ENCODE peak calls at places on chromosomes 2 and 18, in nine cellular contexts. G, M, S, X, N, O, I, U and L are unnamed samples.

GRCh38 chr2:200257570-200257969 is 48.9 kb upstream of the SPATS2L start:
- DNase-seq in G (no peak), O (no peak), U (no peak), I (no peak), N (no peak), M (no peak), X (no peak), S (no peak), L (no peak)

GRCh38 chr2:220147590-220147989 is 520.2 kb downstream of the SLC4A3 start:
- DNase-seq in X (no peak), G (no peak), I (no peak), U (no peak), O (no peak), S (no peak), N (no peak), M (no peak), L (no peak)

GRCh38 chr2:13884271-13884976 is 748.1 kb upstream of the LRATD1 start:
- DNase-seq in S (no peak), U (no peak), M (no peak), O (no peak), N (no peak), X (no peak), G (peak), I (no peak), L (no peak)

GRCh38 chr2:41597672-41598071 is 450.1 kb upstream of the PKDCC start:
- DNase-seq in S (no peak), X (no peak), O (no peak), I (no peak), N (no peak), M (no peak), U (no peak), G (no peak), L (no peak)

GRCh38 chr2:207505728-207506127 is 24.0 kb upstream of the CREB1 start:
- DNase-seq in M (no peak), X (no peak), G (peak), O (no peak), U (no peak), N (no peak), I (peak), S (peak), L (peak)

GRCh38 chr2:70304501-70304900 is 2.6 kb upstream of the FAM136A start:
- DNase-seq in N (no peak), U (no peak), I (no peak), S (no peak), X (no peak), M (no peak), G (no peak), O (no peak), L (no peak)

GRCh38 chr18:64244571-64244970 is 95.7 kb upstream of the LINC00305 start:
- DNase-seq in M (no peak), G (peak), X (no peak), O (no peak), I (no peak), U (peak), S (no peak), N (no peak), L (no peak)

GRCh38 chr18:79401494-79402208 is 5.9 kb downstream of the NFATC1 start:
- DNase-seq in X (no peak), G (no peak), M (no peak), O (no peak), I (no peak), N (no peak), S (no peak), U (no peak), L (no peak)

GRCh38 chr2:207474871-207475485 is 54.8 kb upstream of the CREB1 start:
- DNase-seq in G (peak), X (peak), I (no peak), M (peak), U (peak), N (no peak), O (peak), S (peak), L (no peak)

GRCh38 chr2:37625781-37626548 is 45.5 kb downstream of the CDC42EP3 start:
- DNase-seq in N (peak), M (no peak), G (no peak), S (no peak), X (no peak), O (no peak), U (no peak), I (no peak), L (no peak)

GRCh38 chr2:37877457-37878315 is 47.4 kb upstream of the RMDN2 start:
- DNase-seq in I (peak), U (peak), S (peak), G (peak), X (peak), O (peak), M (peak), N (no peak), L (peak)

GRCh38 chr2:37671013-37671815 is at the start of gene CDC42EP3:
- DNase-seq in M (peak), I (no peak), U (peak), S (peak), G (peak), N (no peak), X (no peak), O (no peak), L (peak)

GRCh38 chr2:132550285-132550684 is 119.7 kb downstream of the LYPD1 start:
- DNase-seq in O (no peak), X (no peak), I (no peak), U (no peak), M (no peak), S (no peak), G (peak), N (no peak), L (no peak)

GRCh38 chr2:216492951-216493685 is 5.5 kb upstream of the RPL37A start:
- DNase-seq in O (no peak), N (no peak), I (no peak), S (no peak), M (no peak), U (no peak), X (no peak), G (no peak), L (no peak)

GRCh38 chr2:54728669-54729120 is 5.2 kb downstream of the EML6 start:
- DNase-seq in G (no peak), X (peak), I (no peak), M (no peak), U (no peak), O (peak), N (no peak), S (no peak), L (peak)

GRCh38 chr18:62781262-62781661 is 65.9 kb downstream of the PHLPP1 start:
- DNase-seq in N (no peak), O (no peak), S (no peak), I (no peak), G (no peak), X (no peak), U (no peak), M (no peak), L (no peak)

GRCh38 chr18:6476201-6476600 is 61.5 kb upstream of the L3MBTL4 start:
- DNase-seq in M (no peak), G (no peak), S (no peak), U (peak), O (no peak), N (no peak), I (no peak), X (no peak), L (no peak)

GRCh38 chr2:40554665-40555294 is 102.9 kb upstream of the SLC8A1 start:
- DNase-seq in M (peak), U (peak), I (peak), X (peak), G (peak), S (peak), O (peak), N (peak), L (peak)

GRCh38 chr2:223576873-223577272 is 25.3 kb downstream of the SCG2 start:
- DNase-seq in U (no peak), G (no peak), I (no peak), O (no peak), N (no peak), X (peak), M (no peak), S (no peak), L (no peak)

GRCh38 chr2:27407798-27408491 is 1.4 kb downstream of the PPM1G start:
- DNase-seq in S (no peak), N (no peak), X (peak), I (no peak), G (peak), U (peak), O (peak), M (peak), L (peak)

GRCh38 chr2:126614529-126615279 is 41.3 kb upstream of the GYPC start:
- DNase-seq in X (no peak), U (no peak), M (no peak), O (no peak), G (no peak), S (no peak), I (no peak), N (no peak), L (no peak)

GRCh38 chr2:62505109-62505508 is 886 bp downstream of the TMEM17 start:
- DNase-seq in X (no peak), U (no peak), I (peak), S (no peak), N (no peak), G (no peak), M (peak), O (no peak), L (peak)

GRCh38 chr18:48940854-48941531 is 9.8 kb downstream of the SMAD7 start:
- DNase-seq in G (no peak), O (no peak), M (no peak), N (peak), X (no peak), S (no peak), I (no peak), U (peak), L (no peak)

GRCh38 chr2:30149513-30149912 is 2.7 kb downstream of the YPEL5 start:
- DNase-seq in X (no peak), I (no peak), M (no peak), N (no peak), G (peak), S (peak), O (peak), U (no peak), L (no peak)

GRCh38 chr2:41994661-41995060 is 53.2 kb upstream of the PKDCC start:
- DNase-seq in S (no peak), N (no peak), U (no peak), M (no peak), O (no peak), G (no peak), I (no peak), X (no peak), L (no peak)

GRCh38 chr2:144524190-144524957 is 4.5 kb upstream of the ZEB2 start:
- DNase-seq in O (no peak), I (no peak), X (no peak), U (peak), M (peak), N (no peak), G (peak), S (no peak), L (no peak)

DNA sequence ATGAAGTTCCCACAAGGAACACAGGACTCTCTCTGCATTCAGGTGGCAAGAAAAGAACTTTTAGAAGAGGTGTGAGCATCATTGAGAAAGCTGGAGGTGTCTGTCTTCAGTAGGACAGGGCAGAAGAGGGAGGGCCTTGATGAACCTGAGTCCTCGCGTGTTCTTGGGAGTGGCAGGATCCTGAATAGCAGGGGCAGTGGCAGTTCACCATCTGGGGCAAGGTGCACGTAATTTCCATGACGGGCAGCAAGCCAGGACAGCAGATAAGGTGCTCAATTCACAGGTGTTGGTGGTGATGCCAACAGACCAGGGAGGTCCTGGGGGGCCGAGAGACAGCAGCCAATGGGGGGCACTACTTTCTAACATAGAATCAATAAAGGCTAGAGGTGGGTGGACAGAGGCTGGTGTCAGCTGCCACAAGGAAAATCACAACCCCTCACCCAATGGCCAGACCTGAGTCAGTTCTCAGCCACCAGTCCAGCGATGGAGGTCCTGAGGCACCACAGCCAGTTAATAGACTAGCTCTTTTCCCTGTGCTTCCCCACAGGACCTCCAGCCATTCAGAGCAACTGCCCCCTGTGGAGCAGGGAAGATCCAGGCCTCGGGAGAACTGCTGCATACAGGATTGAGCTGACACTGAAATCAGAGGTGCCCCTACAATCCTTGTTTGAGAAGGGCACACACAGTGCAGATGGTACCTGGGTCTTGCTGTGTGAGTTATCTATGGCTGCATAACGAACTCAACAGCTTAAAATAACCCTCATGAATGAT is 10.9 kb upstream of the HDAC4 start:
- DNase-seq in U (no peak), X (no peak), M (no peak), G (no peak), I (no peak), N (no peak), S (no peak), O (no peak), L (no peak)
- TF ChIP-seq REST in U (no peak), X (no peak), M (no peak), G (no peak), I (no peak), N (no peak), S (no peak), O (no peak), L (no peak)

DNA sequence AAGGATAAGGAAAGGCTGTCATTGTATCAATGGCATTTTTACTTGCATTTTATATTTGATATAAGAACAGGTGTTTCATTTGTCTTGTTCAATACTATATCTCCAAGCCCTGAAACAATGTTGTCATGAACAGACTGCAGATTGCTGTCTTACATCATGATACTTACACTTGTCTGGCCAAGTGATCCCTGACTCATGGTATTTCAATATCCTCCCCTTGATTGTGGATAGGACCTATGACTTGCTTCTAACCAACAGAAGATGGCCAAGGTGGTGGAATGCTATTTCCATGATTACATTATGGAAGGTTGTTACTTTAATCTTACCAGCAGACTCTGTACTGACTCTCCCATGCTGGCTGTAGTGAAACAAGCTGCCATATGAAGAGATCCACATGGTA is 471.1 kb downstream of the CCDC85A start:
- DNase-seq in O (no peak), M (no peak), S (no peak), G (no peak), N (no peak), U (no peak), I (no peak), X (no peak), L (no peak)
- TF ChIP-seq REST in O (no peak), M (no peak), S (no peak), G (no peak), N (no peak), U (no peak), I (no peak), X (no peak), L (no peak)

GRCh38 chr2:52934354-52934898 is 833.2 kb upstream of the CHAC2 start:
- DNase-seq in G (no peak), O (peak), S (no peak), N (peak), I (peak), U (no peak), X (peak), M (no peak), L (peak)
- TF ChIP-seq REST in G (no peak), O (no peak), S (no peak), N (no peak), I (no peak), U (no peak), X (no peak), M (no peak), L (no peak)

GRCh38 chr2:240141736-240142135 is 1.3 kb upstream of the OTOS start:
- DNase-seq in G (no peak), S (no peak), N (no peak), X (no peak), O (no peak), U (no peak), I (no peak), M (no peak), L (no peak)

GRCh38 chr2:240140920-240141319 is 462 bp upstream of the OTOS start:
- DNase-seq in G (no peak), S (no peak), O (no peak), U (no peak), N (no peak), X (no peak), M (no peak), I (no peak), L (no peak)

GRCh38 chr2:240143276-240143675 is 2.8 kb upstream of the OTOS start:
- DNase-seq in M (no peak), N (no peak), G (no peak), O (no peak), X (no peak), S (no peak), I (no peak), U (no peak), L (no peak)

GRCh38 chr2:240142859-240143258 is 2.4 kb upstream of the OTOS start:
- DNase-seq in I (no peak), G (no peak), U (no peak), M (no peak), X (no peak), O (no peak), N (no peak), S (no peak), L (no peak)

DNA sequence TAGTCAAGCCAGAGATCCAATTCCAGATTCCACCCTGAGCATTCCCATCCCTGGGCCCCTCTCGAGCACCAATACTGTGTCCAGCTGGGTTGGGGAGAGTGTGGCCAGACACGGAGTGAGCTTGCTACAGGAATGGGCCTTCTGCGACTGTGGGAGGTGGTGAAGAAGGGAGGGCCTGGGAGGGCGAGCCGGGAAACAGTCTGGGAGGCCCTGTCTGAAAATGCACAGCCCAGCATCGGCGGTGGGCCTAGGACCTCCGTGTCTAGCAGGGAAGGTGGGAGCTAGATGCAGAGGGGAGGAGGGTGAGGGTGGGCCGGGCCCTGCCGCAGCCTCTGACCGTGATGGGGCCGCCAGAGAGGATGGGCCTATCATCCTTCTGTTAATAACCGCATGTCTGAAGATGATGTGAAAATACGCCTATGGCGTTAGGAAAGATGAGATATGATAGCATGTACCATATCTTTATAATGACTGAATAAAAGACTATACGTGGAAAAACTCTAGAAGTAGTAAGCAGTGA is 1.9 kb upstream of the OTOS start:
- DNase-seq in M (no peak), S (no peak), O (no peak), I (no peak), N (no peak), X (no peak), G (no peak), U (no peak), L (no peak)
- TF ChIP-seq REST in M (no peak), S (no peak), O (no peak), I (no peak), N (no peak), X (no peak), G (no peak), U (no peak), L (no peak)

GRCh38 chr2:238097988-238098853 is 1.9 kb upstream of the ESPNL start:
- DNase-seq in X (peak), N (no peak), U (peak), I (peak), S (peak), M (peak), G (peak), O (no peak), L (peak)
- TF ChIP-seq REST in X (no peak), N (no peak), U (no peak), I (no peak), S (no peak), M (no peak), G (no peak), O (no peak), L (no peak)

GRCh38 chr2:84700006-84700405 is 180.9 kb downstream of the TRABD2A start:
- DNase-seq in N (no peak), I (no peak), M (no peak), U (no peak), O (no peak), X (no peak), G (no peak), S (no peak), L (no peak)
- TF ChIP-seq REST in N (no peak), I (no peak), M (no peak), U (no peak), O (no peak), X (no peak), G (no peak), S (no peak), L (no peak)

GRCh38 chr2:232342635-232343565 is 35.7 kb upstream of the ALPP start:
- DNase-seq in N (no peak), O (no peak), G (no peak), I (no peak), X (no peak), M (no peak), U (no peak), S (no peak), L (no peak)
- TF ChIP-seq REST in N (no peak), O (no peak), G (no peak), I (no peak), X (no peak), M (no peak), U (no peak), S (no peak), L (no peak)